ENCODE peak calls at places on chromosomes 11 and 22, in nine cellular contexts. Q is stimulated activated CD8-positive, alpha-beta memory T cell treated with anti-CD3 and anti-CD28 coated beads, Interleukin-15, amount 100 ng/mL, for 1 hour; D is amniotic stem cell; B is brain microvascular endothelial cell; W is mesenteric fat pad; K is BJ; E is left ventricle myocardium inferior; I is posterior cingulate gyrus; U is kidney tubule cell. P is an unnamed sample.

GRCh38 chr11:57116654-57117053 is 65.1 kb upstream of the LRRC55 start:
- DNase-seq in Q (no peak), D (no peak), B (peak; percentile 67), W (no peak), K (no peak), E (peak; percentile 19), I (no peak), U (peak; percentile 63), P (peak; percentile 52)

GRCh38 chr22:30198152-30198845 is 48.3 kb downstream of the LIF start:
- DNase-seq in Q (no peak), D (no peak), B (no peak), W (no peak), K (no peak), E (no peak), I (no peak), U (no peak), P (no peak)

GRCh38 chr11:86743223-86744118 is 56.9 kb upstream of the PRSS23 start:
- DNase-seq in Q (no peak), D (peak; percentile 91), B (peak; percentile 98), W (no peak), K (peak; percentile 92), E (no peak), I (peak; percentile 36), U (peak; percentile 98), P (peak; percentile 95)

GRCh38 chr22:48186121-48186790 is 1423.8 kb downstream of the TBC1D22A start:
- DNase-seq in Q (no peak), D (no peak), B (no peak), W (no peak), K (no peak), E (no peak), I (no peak), U (no peak), P (no peak)

GRCh38 chr11:67055812-67056211 is 835 bp upstream of the RHOD start:
- DNase-seq in Q (no peak), D (no peak), B (no peak), W (no peak), K (no peak), E (no peak), I (no peak), U (peak; percentile 78), P (no peak)

GRCh38 chr22:29797351-29797750 is 30.2 kb downstream of the UQCR10 start:
- DNase-seq in Q (no peak), D (no peak), B (no peak), W (no peak), K (no peak), E (no peak), I (no peak), U (no peak), P (no peak)

GRCh38 chr11:19421134-19421533 is 180.4 kb upstream of the E2F8 start:
- DNase-seq in Q (no peak), D (no peak), B (no peak), W (no peak), K (no peak), E (no peak), I (no peak), U (no peak), P (no peak)

GRCh38 chr11:61370349-61371005 is 8.3 kb downstream of the TMEM138 start:
- DNase-seq in Q (no peak), D (no peak), B (no peak), W (no peak), K (no peak), E (no peak), I (no peak), U (no peak), P (peak; percentile 38)

GRCh38 chr11:31160504-31161422 is 208.8 kb downstream of the DCDC1 start:
- DNase-seq in Q (no peak), D (no peak), B (no peak), W (no peak), K (no peak), E (no peak), I (no peak), U (peak; percentile 14), P (no peak)

GRCh38 chr22:40345271-40345670 is 1.0 kb upstream of the ADSL start:
- DNase-seq in Q (no peak), D (no peak), B (no peak), W (no peak), K (no peak), E (no peak), I (no peak), U (peak; percentile 71), P (peak; percentile 51)

GRCh38 chr22:23098230-23098705 is 27.9 kb downstream of the GNAZ start:
- DNase-seq in Q (no peak), D (no peak), B (no peak), W (no peak), K (no peak), E (no peak), I (no peak), U (no peak), P (no peak)

GRCh38 chr11:74085542-74085892 is 76.6 kb upstream of the UCP3 start:
- DNase-seq in Q (no peak), D (no peak), B (no peak), W (no peak), K (no peak), E (no peak), I (peak; percentile 22), U (peak; percentile 16), P (no peak)

GRCh38 chr11:12246169-12246568 is 131.2 kb upstream of the PARVA start:
- DNase-seq in Q (no peak), D (no peak), B (no peak), W (peak; percentile 77), K (no peak), E (no peak), I (no peak), U (no peak), P (no peak)

GRCh38 chr11:102807921-102808320 is 10.0 kb upstream of the MMP1 start:
- DNase-seq in Q (no peak), D (no peak), B (peak; percentile 9), W (no peak), K (no peak), E (no peak), I (no peak), U (peak; percentile 65), P (no peak)

GRCh38 chr11:10984250-10984649 is 126.4 kb upstream of the ZBED5 start:
- DNase-seq in Q (no peak), D (no peak), B (no peak), W (no peak), K (no peak), E (no peak), I (no peak), U (peak; percentile 4), P (no peak)

GRCh38 chr11:47257518-47258316 is at the start of gene NR1H3:
- DNase-seq in Q (no peak), D (no peak), B (peak; percentile 40), W (peak; percentile 94), K (no peak), E (peak; percentile 86), I (no peak), U (peak; percentile 43), P (peak; percentile 92)

GRCh38 chr22:49553518-49554295 is 274.0 kb downstream of the BRD1 start:
- DNase-seq in Q (no peak), D (no peak), B (no peak), W (peak; percentile 87), K (no peak), E (no peak), I (no peak), U (no peak), P (no peak)

GRCh38 chr22:41883400-41883799 is 31.5 kb downstream of the SHISA8 start:
- DNase-seq in Q (no peak), D (no peak), B (no peak), W (no peak), K (no peak), E (no peak), I (no peak), U (no peak), P (no peak)

GRCh38 chr11:3096909-3097395 is 39.7 kb upstream of the CARS1 start:
- DNase-seq in Q (no peak), D (no peak), B (no peak), W (no peak), K (no peak), E (no peak), I (no peak), U (no peak), P (no peak)

GRCh38 chr11:1667906-1668305 is 29.1 kb upstream of the KRTAP5-6 start:
- DNase-seq in Q (no peak), D (no peak), B (no peak), W (peak; percentile 79), K (no peak), E (no peak), I (no peak), U (no peak), P (no peak)

GRCh38 chr11:94525933-94526332 is 13.7 kb downstream of the C11orf97 start:
- DNase-seq in Q (no peak), D (peak; percentile 9), B (peak; percentile 65), W (no peak), K (no peak), E (peak; percentile 66), I (peak; percentile 22), U (peak; percentile 76), P (peak; percentile 50)

GRCh38 chr11:68749061-68749491 is 2.2 kb downstream of the TESMIN start:
- DNase-seq in Q (no peak), D (no peak), B (peak; percentile 5), W (no peak), K (no peak), E (no peak), I (no peak), U (no peak), P (no peak)

GRCh38 chr22:50583294-50583865 is 731 bp upstream of the CHKB start:
- DNase-seq in Q (no peak), D (no peak), B (no peak), W (no peak), K (no peak), E (no peak), I (peak; percentile 6), U (no peak), P (no peak)

GRCh38 chr11:101126551-101127347 is 2.9 kb downstream of the PGR start:
- DNase-seq in Q (no peak), D (no peak), B (no peak), W (no peak), K (no peak), E (peak; percentile 64), I (no peak), U (no peak), P (peak; percentile 69)